ENCODE peak calls at places on chromosomes 11 and 22, in five cellular contexts. One of them, this sample, is unnamed. For H3K27me3, the result is how much of the 10 kb centered on the place peaks cover.

GRCh38 chr11:35798423-35798822 is 135.8 kb downstream of the TRIM44 start:
- DNase-seq in lower lobe of right lung: no peak
- DNase-seq in foreskin keratinocyte: peak
- DNase-seq in AG04450: no peak
- DNase-seq in ascending aorta: no peak
- DNase-seq in this sample: no peak

GRCh38 chr11:29782447-29782846 is 234.4 kb downstream of the KCNA4 start:
- DNase-seq in lower lobe of right lung: no peak
- DNase-seq in ascending aorta: no peak
- DNase-seq in AG04450: no peak
- DNase-seq in foreskin keratinocyte: no peak
- DNase-seq in this sample: peak

GRCh38 chr22:17703811-17704210 is 65.3 kb downstream of the BCL2L13 start:
- DNase-seq in ascending aorta: no peak
- DNase-seq in foreskin keratinocyte: no peak
- DNase-seq in AG04450: no peak
- DNase-seq in lower lobe of right lung: no peak
- DNase-seq in this sample: no peak

GRCh38 chr11:36411202-36411640 is 98.9 kb downstream of the TRAF6 start:
- DNase-seq in lower lobe of right lung: peak
- DNase-seq in foreskin keratinocyte: no peak
- DNase-seq in AG04450: no peak
- DNase-seq in ascending aorta: peak
- DNase-seq in this sample: no peak

GRCh38 chr22:36561291-36561811 is 32.4 kb upstream of the EIF3D start:
- DNase-seq in foreskin keratinocyte: no peak
- DNase-seq in lower lobe of right lung: no peak
- DNase-seq in AG04450: no peak
- DNase-seq in ascending aorta: no peak
- DNase-seq in this sample: no peak

GRCh38 chr11:64743591-64744543 is at the start of gene RASGRP2:
- DNase-seq in foreskin keratinocyte: peak
- DNase-seq in ascending aorta: peak
- DNase-seq in AG04450: no peak
- DNase-seq in lower lobe of right lung: peak
- DNase-seq in this sample: peak

GRCh38 chr11:12069053-12069676 is 41.2 kb upstream of the MICAL2 start:
- DNase-seq in foreskin keratinocyte: no peak
- DNase-seq in AG04450: no peak
- DNase-seq in ascending aorta: no peak
- DNase-seq in lower lobe of right lung: no peak
- DNase-seq in this sample: no peak

GRCh38 chr11:15967166-15967565 is 389.2 kb downstream of the SOX6 start:
- DNase-seq in lower lobe of right lung: no peak
- DNase-seq in ascending aorta: no peak
- DNase-seq in foreskin keratinocyte: peak
- DNase-seq in AG04450: no peak
- DNase-seq in this sample: no peak

GRCh38 chr11:65301491-65302329 is 13.0 kb upstream of the CDC42EP2 start:
- DNase-seq in ascending aorta: no peak
- DNase-seq in foreskin keratinocyte: no peak
- DNase-seq in AG04450: no peak
- DNase-seq in lower lobe of right lung: peak
- DNase-seq in this sample: peak

GRCh38 chr11:368414-369335 is 624 bp upstream of the B4GALNT4 start:
- DNase-seq in AG04450: no peak
- DNase-seq in ascending aorta: no peak
- DNase-seq in lower lobe of right lung: peak
- DNase-seq in foreskin keratinocyte: no peak
- DNase-seq in this sample: no peak

GRCh38 chr11:114586797-114587196 is 8.8 kb downstream of the NXPE4 start:
- DNase-seq in lower lobe of right lung: no peak
- DNase-seq in AG04450: no peak
- DNase-seq in foreskin keratinocyte: no peak
- DNase-seq in ascending aorta: no peak
- DNase-seq in this sample: no peak

GRCh38 chr11:16609769-16610168 is 128.7 kb upstream of the C11orf58 start:
- DNase-seq in foreskin keratinocyte: no peak
- DNase-seq in ascending aorta: no peak
- DNase-seq in lower lobe of right lung: no peak
- DNase-seq in AG04450: no peak
- DNase-seq in this sample: no peak

GRCh38 chr11:75270896-75271415 is 30.4 kb downstream of the TPBGL start:
- DNase-seq in AG04450: no peak
- DNase-seq in lower lobe of right lung: no peak
- DNase-seq in foreskin keratinocyte: peak
- DNase-seq in ascending aorta: no peak
- DNase-seq in this sample: no peak

GRCh38 chr11:134349109-134349801 is 17.5 kb downstream of the GLB1L2 start:
- DNase-seq in AG04450: no peak
- DNase-seq in ascending aorta: no peak
- DNase-seq in foreskin keratinocyte: no peak
- DNase-seq in lower lobe of right lung: no peak
- DNase-seq in this sample: no peak

GRCh38 chr22:50329236-50329635 is 2.4 kb upstream of the DENND6B start:
- DNase-seq in lower lobe of right lung: no peak
- DNase-seq in ascending aorta: no peak
- DNase-seq in foreskin keratinocyte: peak
- DNase-seq in AG04450: no peak
- DNase-seq in this sample: no peak

GRCh38 chr22:38566726-38567504 is 3.1 kb downstream of the DMC1 start:
- DNase-seq in foreskin keratinocyte: no peak
- DNase-seq in lower lobe of right lung: no peak
- DNase-seq in ascending aorta: no peak
- DNase-seq in AG04450: no peak
- DNase-seq in this sample: peak

GRCh38 chr22:49934144-49934890 is 15.9 kb downstream of the CRELD2 start:
- DNase-seq in ascending aorta: peak
- DNase-seq in lower lobe of right lung: peak
- DNase-seq in foreskin keratinocyte: no peak
- DNase-seq in AG04450: no peak
- DNase-seq in this sample: no peak

GRCh38 chr11:62553839-62554361 is 7.3 kb upstream of the AHNAK start:
- DNase-seq in ascending aorta: no peak
- DNase-seq in foreskin keratinocyte: peak
- DNase-seq in AG04450: peak
- DNase-seq in lower lobe of right lung: no peak
- DNase-seq in this sample: no peak

GRCh38 chr11:126488591-126489370 is 133.3 kb downstream of the ST3GAL4 start:
- DNase-seq in ascending aorta: no peak
- DNase-seq in lower lobe of right lung: no peak
- DNase-seq in foreskin keratinocyte: no peak
- DNase-seq in AG04450: no peak
- DNase-seq in this sample: no peak

GRCh38 chr11:47328449-47329390 is 23.8 kb downstream of the MYBPC3 start:
- DNase-seq in foreskin keratinocyte: no peak
- DNase-seq in AG04450: no peak
- DNase-seq in lower lobe of right lung: peak
- DNase-seq in ascending aorta: no peak
- DNase-seq in this sample: no peak

GRCh38 chr11:27020736-27021135 is 19.9 kb upstream of the BBOX1 start:
- DNase-seq in foreskin keratinocyte: no peak
- DNase-seq in lower lobe of right lung: no peak
- DNase-seq in ascending aorta: no peak
- DNase-seq in AG04450: no peak
- DNase-seq in this sample: no peak

GRCh38 chr11:27294654-27295053 is 68.4 kb downstream of the CCDC34 start:
- DNase-seq in foreskin keratinocyte: no peak
- DNase-seq in AG04450: no peak
- DNase-seq in lower lobe of right lung: no peak
- DNase-seq in ascending aorta: no peak
- DNase-seq in this sample: no peak

GRCh38 chr11:35364101-35364780 is 55.1 kb downstream of the SLC1A2 start:
- DNase-seq in lower lobe of right lung: no peak
- DNase-seq in foreskin keratinocyte: peak
- DNase-seq in ascending aorta: peak
- DNase-seq in AG04450: no peak
- DNase-seq in this sample: peak

GRCh38 chr11:64838600-64839334 is 5.7 kb downstream of the CDC42BPG start:
- DNase-seq in foreskin keratinocyte: no peak
- DNase-seq in lower lobe of right lung: no peak
- DNase-seq in AG04450: no peak
- DNase-seq in ascending aorta: no peak
- DNase-seq in this sample: no peak

GRCh38 chr11:116172156-116172555 is 600.6 kb downstream of the BUD13 start:
- DNase-seq in AG04450: no peak
- DNase-seq in lower lobe of right lung: no peak
- DNase-seq in foreskin keratinocyte: no peak
- DNase-seq in ascending aorta: no peak
- DNase-seq in this sample: no peak

GRCh38 chr11:116336540-116336939 is 436.2 kb downstream of the BUD13 start:
- DNase-seq in lower lobe of right lung: no peak
- DNase-seq in ascending aorta: no peak
- DNase-seq in AG04450: no peak
- DNase-seq in foreskin keratinocyte: no peak
- DNase-seq in this sample: no peak

GRCh38 chr22:25169278-25170031 is 30.2 kb upstream of the CRYBB3 start:
- DNase-seq in foreskin keratinocyte: no peak
- DNase-seq in ascending aorta: no peak
- DNase-seq in AG04450: no peak
- DNase-seq in lower lobe of right lung: peak
- DNase-seq in this sample: no peak

GRCh38 chr22:23404689-23405365 is 175.3 kb downstream of the IGLL1 start:
- DNase-seq in lower lobe of right lung: no peak
- DNase-seq in foreskin keratinocyte: no peak
- DNase-seq in ascending aorta: no peak
- DNase-seq in AG04450: peak
- DNase-seq in this sample: no peak

GRCh38 chr11:117480221-117480620 is 152.6 kb downstream of the CEP164 start:
- DNase-seq in foreskin keratinocyte: no peak
- DNase-seq in lower lobe of right lung: no peak
- DNase-seq in AG04450: no peak
- DNase-seq in ascending aorta: no peak
- DNase-seq in this sample: no peak
- H3K27me3 ChIP-seq in foreskin keratinocyte: under half
- H3K27me3 ChIP-seq in lower lobe of right lung: under half
- H3K27me3 ChIP-seq in AG04450: under half
- H3K27me3 ChIP-seq in ascending aorta: under half
- H3K27me3 ChIP-seq in this sample: under half

GRCh38 chr11:61442616-61443015 is 12.7 kb downstream of the SDHAF2 start:
- DNase-seq in lower lobe of right lung: no peak
- DNase-seq in AG04450: no peak
- DNase-seq in ascending aorta: no peak
- DNase-seq in foreskin keratinocyte: no peak
- DNase-seq in this sample: no peak

GRCh38 chr11:61445535-61445934 is 15.6 kb downstream of the SDHAF2 start:
- DNase-seq in lower lobe of right lung: no peak
- DNase-seq in foreskin keratinocyte: no peak
- DNase-seq in AG04450: no peak
- DNase-seq in ascending aorta: no peak
- DNase-seq in this sample: no peak

GRCh38 chr11:61437496-61437895 is 7.6 kb downstream of the SDHAF2 start:
- DNase-seq in foreskin keratinocyte: no peak
- DNase-seq in ascending aorta: no peak
- DNase-seq in AG04450: no peak
- DNase-seq in lower lobe of right lung: no peak
- DNase-seq in this sample: no peak

DNA sequence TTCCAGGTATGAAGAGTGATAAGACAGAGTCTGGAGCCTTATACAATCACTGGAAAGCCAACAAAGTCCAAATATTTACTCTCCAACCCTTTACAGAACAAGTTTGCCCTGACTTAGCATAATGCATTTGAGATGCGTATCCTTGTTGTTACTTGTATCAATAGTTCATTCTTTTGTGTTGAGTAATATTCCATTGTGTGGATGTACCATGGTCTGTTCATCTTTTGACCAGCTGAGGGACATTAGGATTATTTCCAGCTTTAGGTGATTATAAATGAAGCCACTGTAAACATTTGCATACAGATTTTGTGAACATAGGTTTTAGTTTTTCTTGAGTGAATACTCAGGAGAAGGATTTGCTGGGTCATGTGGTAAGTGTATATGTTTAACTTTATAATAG is 9.7 kb downstream of the SDHAF2 start:
- DNase-seq in lower lobe of right lung: no peak
- DNase-seq in ascending aorta: no peak
- DNase-seq in AG04450: no peak
- DNase-seq in foreskin keratinocyte: no peak
- DNase-seq in this sample: no peak
- H3K27ac ChIP-seq in lower lobe of right lung: no peak
- H3K27ac ChIP-seq in ascending aorta: no peak
- H3K27ac ChIP-seq in AG04450: no peak
- H3K27ac ChIP-seq in foreskin keratinocyte: no peak
- H3K27ac ChIP-seq in this sample: no peak

DNA sequence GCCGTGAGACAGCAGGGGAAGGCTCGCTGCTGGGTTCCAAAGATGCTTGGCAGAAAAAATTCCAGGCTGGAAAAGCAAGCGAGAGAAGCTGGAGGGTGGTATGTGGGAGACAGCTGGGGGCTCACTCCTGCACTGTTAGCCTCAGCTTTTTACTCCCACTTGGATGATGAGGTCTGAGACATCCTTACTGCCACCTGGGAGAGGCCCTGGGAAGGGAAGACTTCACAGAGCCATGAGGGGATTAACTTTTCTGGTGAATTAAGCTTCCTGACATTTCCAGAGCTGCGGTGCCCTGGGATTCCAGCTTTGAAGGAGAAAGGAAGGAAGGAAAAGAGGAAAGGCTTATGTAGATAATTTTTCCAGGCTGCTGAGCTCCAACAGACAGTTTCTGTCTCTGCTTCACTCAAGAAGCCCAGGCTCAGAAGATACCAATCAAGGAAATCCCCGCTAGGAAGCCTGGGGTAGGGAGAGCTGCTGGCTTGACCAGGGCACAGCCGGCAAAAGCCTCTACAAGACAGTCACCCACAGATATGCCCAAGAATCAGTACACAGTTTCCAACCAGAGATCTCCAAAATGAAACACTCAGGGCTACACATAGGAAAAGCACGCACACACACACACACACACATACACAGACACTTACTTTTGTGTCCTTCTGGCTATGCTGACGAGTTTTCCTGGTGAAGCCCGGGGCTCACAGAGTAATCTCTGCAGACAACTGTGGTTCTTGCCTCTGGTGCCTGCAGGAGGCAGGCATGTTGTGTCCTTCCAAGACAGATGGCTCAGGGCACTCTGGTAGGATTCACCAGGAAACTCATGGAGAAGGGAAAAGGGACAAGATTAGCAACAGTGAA is 907 bp downstream of the MCHR1 start:
- DNase-seq in foreskin keratinocyte: peak
- DNase-seq in AG04450: no peak
- DNase-seq in ascending aorta: no peak
- DNase-seq in lower lobe of right lung: no peak
- DNase-seq in this sample: no peak
- TF ChIP-seq CTCF in foreskin keratinocyte: peak
- TF ChIP-seq CTCF in AG04450: peak
- TF ChIP-seq CTCF in ascending aorta: no peak
- TF ChIP-seq CTCF in lower lobe of right lung: no peak
- TF ChIP-seq CTCF in this sample: no peak

GRCh38 chr11:45569776-45570175 is 95.6 kb downstream of the CHST1 start:
- DNase-seq in AG04450: no peak
- DNase-seq in ascending aorta: no peak
- DNase-seq in foreskin keratinocyte: no peak
- DNase-seq in lower lobe of right lung: no peak
- DNase-seq in this sample: no peak
- H3K27me3 ChIP-seq in AG04450: under half
- H3K27me3 ChIP-seq in ascending aorta: under half
- H3K27me3 ChIP-seq in foreskin keratinocyte: under half
- H3K27me3 ChIP-seq in lower lobe of right lung: under half
- H3K27me3 ChIP-seq in this sample: under half